ENCODE peak calls at places on chromosomes 3 and 15, in six cellular contexts. M is osteocyte, L is epithelial cell of prostate, T is T-helper 2 cell, X is HFF-Myc, P is T follicular helper cell. H is an unnamed sample.

GRCh38 chr3:278300-279064 is 81.9 kb downstream of the CHL1 start:
- DNase-seq in M (no peak), L (no peak), T (no peak), X (no peak), P (no peak), H (no peak)

GRCh38 chr15:67914537-67915373 is 74.9 kb upstream of the RNU6-1 start:
- DNase-seq in M (no peak), L (no peak), T (no peak), X (peak; percentile 15), P (no peak), H (peak; percentile 80)

GRCh38 chr15:27512281-27513001 is 541.5 kb downstream of the GABRG3 start:
- DNase-seq in M (no peak), L (peak; percentile 37), T (no peak), X (no peak), P (no peak), H (no peak)

GRCh38 chr3:181727122-181728036 is 15.7 kb downstream of the SOX2 start:
- DNase-seq in M (no peak), L (no peak), T (no peak), X (no peak), P (no peak), H (no peak)

GRCh38 chr3:100277255-100277800 is 16.5 kb downstream of the TBC1D23 start:
- DNase-seq in M (no peak), L (no peak), T (no peak), X (no peak), P (no peak), H (no peak)

GRCh38 chr3:172107403-172107802 is 68.0 kb downstream of the FNDC3B start:
- DNase-seq in M (no peak), L (no peak), T (peak; percentile 72), X (no peak), P (peak; percentile 9), H (no peak)

GRCh38 chr3:12193485-12194165 is 34.9 kb upstream of the TIMP4 start:
- DNase-seq in M (no peak), L (peak; percentile 80), T (no peak), X (peak; percentile 97), P (no peak), H (no peak)

GRCh38 chr3:43879166-43879565 is 188.4 kb downstream of the ABHD5 start:
- DNase-seq in M (no peak), L (no peak), T (no peak), X (no peak), P (no peak), H (no peak)

GRCh38 chr3:14792691-14793121 is 26.1 kb upstream of the FGD5 start:
- DNase-seq in M (no peak), L (no peak), T (no peak), X (no peak), P (no peak), H (no peak)

GRCh38 chr3:115787818-115788217 is 164.5 kb downstream of the GAP43 start:
- DNase-seq in M (no peak), L (no peak), T (no peak), X (no peak), P (no peak), H (no peak)

GRCh38 chr3:128174645-128175590 is 21.6 kb downstream of the EEFSEC start:
- DNase-seq in M (no peak), L (no peak), T (no peak), X (no peak), P (no peak), H (no peak)

GRCh38 chr3:190322604-190323240 is 476 bp upstream of the CLDN1 start:
- DNase-seq in M (no peak), L (no peak), T (no peak), X (no peak), P (no peak), H (no peak)

GRCh38 chr3:173398111-173398479 is 551 bp downstream of the NLGN1 start:
- DNase-seq in M (no peak), L (no peak), T (no peak), X (no peak), P (no peak), H (peak; percentile 68)

GRCh38 chr15:60283936-60284335 is 113.8 kb downstream of the ANXA2 start:
- DNase-seq in M (no peak), L (peak; percentile 2), T (no peak), X (no peak), P (no peak), H (no peak)

GRCh38 chr3:43180027-43180426 is 74.1 kb upstream of the POMGNT2 start:
- DNase-seq in M (peak; percentile 63), L (peak; percentile 91), T (peak; percentile 58), X (peak; percentile 77), P (no peak), H (no peak)

GRCh38 chr3:46097691-46098241 is 70.5 kb upstream of the XCR1 start:
- DNase-seq in M (no peak), L (no peak), T (no peak), X (no peak), P (no peak), H (no peak)

GRCh38 chr3:46695177-46695961 is 1.9 kb upstream of the ALS2CL start:
- DNase-seq in M (no peak), L (no peak), T (no peak), X (no peak), P (no peak), H (no peak)

GRCh38 chr3:117695321-117695720 is 985.7 kb downstream of the TUSC7 start:
- DNase-seq in M (no peak), L (no peak), T (no peak), X (no peak), P (no peak), H (no peak)

GRCh38 chr15:76161153-76162049 is 101.6 kb downstream of the TMEM266 start:
- DNase-seq in M (no peak), L (no peak), T (no peak), X (no peak), P (no peak), H (no peak)

H was measured in type B pancreatic cell.